ENCODE peak calls at places on chromosomes 16 and 17, in four cellular contexts. A, Z, U and O are unnamed samples.

GRCh38 chr16:5075637-5076036 is 4.0 kb downstream of the ALG1 start:
- DNase-seq in Z (no peak), A (no peak), U (no peak), O (no peak)

GRCh38 chr17:18960803-18961511 is 9.0 kb downstream of the SLC5A10 start:
- DNase-seq in Z (peak), A (peak), U (peak), O (peak)

GRCh38 chr16:4373909-4374742 is 2.5 kb downstream of the VASN start:
- DNase-seq in A (peak), U (no peak), Z (peak), O (peak)

GRCh38 chr17:6526362-6527152 is 29.8 kb downstream of the PITPNM3 start:
- DNase-seq in U (no peak), Z (no peak), A (peak), O (no peak)

GRCh38 chr16:30926937-30927788 is 3.8 kb downstream of the FBXL19 start:
- DNase-seq in U (no peak), Z (no peak), A (no peak), O (no peak)

GRCh38 chr16:67349172-67349571 is 22.6 kb downstream of the LRRC36 start:
- DNase-seq in A (peak), Z (no peak), U (peak), O (no peak)

GRCh38 chr16:82703156-82703555 is 76.4 kb downstream of the CDH13 start:
- DNase-seq in U (no peak), A (no peak), Z (no peak), O (no peak)

GRCh38 chr16:11256657-11257130 is 690 bp upstream of the SOCS1 start:
- DNase-seq in A (peak), U (peak), Z (no peak), O (peak)

GRCh38 chr17:5122586-5123342 is 6.9 kb downstream of the USP6 start:
- DNase-seq in A (peak), U (no peak), Z (peak), O (no peak)

GRCh38 chr16:58413359-58413758 is 21.1 kb downstream of the GINS3 start:
- DNase-seq in A (no peak), Z (no peak), U (no peak), O (no peak)

GRCh38 chr17:3965123-3965800 is 1.0 kb upstream of the ATP2A3 start:
- DNase-seq in U (peak), Z (peak), A (peak), O (peak)

GRCh38 chr16:79451196-79451816 is 149.2 kb downstream of the MAF start:
- DNase-seq in A (no peak), Z (no peak), U (no peak), O (no peak)

GRCh38 chr17:77096570-77097214 is 44.1 kb upstream of the SEC14L1 start:
- DNase-seq in U (peak), A (peak), Z (no peak), O (no peak)

GRCh38 chr16:70380205-70380918 is 33.7 kb downstream of the DDX19A start:
- DNase-seq in Z (peak), U (peak), A (peak), O (peak)

GRCh38 chr16:47705268-47705667 is 244.1 kb downstream of the PHKB start:
- DNase-seq in A (no peak), U (no peak), Z (no peak), O (no peak)

GRCh38 chr17:66347661-66348604 is 45.5 kb downstream of the PRKCA start:
- DNase-seq in Z (peak), U (peak), A (peak), O (no peak)

GRCh38 chr16:14193316-14193871 is 122.3 kb downstream of the MRTFB start:
- DNase-seq in A (no peak), U (no peak), Z (no peak), O (no peak)

GRCh38 chr16:1788708-1789100 is 4.8 kb downstream of the IGFALS start:
- DNase-seq in A (no peak), Z (no peak), U (no peak), O (no peak)

GRCh38 chr17:6677946-6678345 is 26.4 kb downstream of the C17orf100 start:
- DNase-seq in U (no peak), A (no peak), Z (no peak), O (no peak)

GRCh38 chr16:89741342-89742014 is 20.1 kb downstream of the ZNF276 start:
- DNase-seq in Z (no peak), U (no peak), A (no peak), O (no peak)

GRCh38 chr16:81823111-81823510 is 44.0 kb downstream of the PLCG2 start:
- DNase-seq in A (no peak), U (no peak), Z (peak), O (peak)

GRCh38 chr17:2212328-2212981 is 91.1 kb downstream of the SMG6 start:
- DNase-seq in A (peak), Z (no peak), U (no peak), O (peak)

GRCh38 chr16:4179020-4179419 is 62.8 kb upstream of the ADCY9 start:
- DNase-seq in A (peak), Z (no peak), U (peak), O (peak)

GRCh38 chr17:37490638-37491614 is 1.2 kb downstream of the DUSP14 start:
- DNase-seq in A (peak), U (peak), Z (no peak), O (no peak)

GRCh38 chr16:55120408-55120807 is 189.7 kb downstream of the IRX5 start:
- DNase-seq in A (peak), U (peak), Z (no peak), O (no peak)

GRCh38 chr17:74736423-74737298 is at the start of gene RAB37:
- DNase-seq in U (peak), Z (peak), A (peak), O (peak)

GRCh38 chr17:42679001-42679491 is 2.3 kb upstream of the PLEKHH3 start:
- DNase-seq in A (peak), U (peak), Z (peak), O (no peak)

GRCh38 chr16:83715217-83715920 is 92.4 kb upstream of the HSBP1 start:
- DNase-seq in A (no peak), U (no peak), Z (no peak), O (no peak)

GRCh38 chr17:75531724-75532090 is 6.2 kb downstream of the LLGL2 start:
- DNase-seq in U (no peak), Z (no peak), A (no peak), O (no peak)

GRCh38 chr16:66427871-66428681 is 981 bp downstream of the BEAN1 start:
- DNase-seq in U (no peak), A (peak), Z (peak), O (no peak)

GRCh38 chr17:55567240-55568216 is 56.3 kb upstream of the SMIM36 start:
- DNase-seq in U (no peak), Z (no peak), A (no peak), O (peak)

GRCh38 chr16:4263504-4264436 is 9.1 kb downstream of the TFAP4 start:
- DNase-seq in Z (peak), U (peak), A (peak), O (peak)

GRCh38 chr17:44236444-44236991 is 17.0 kb upstream of the UBTF start:
- DNase-seq in Z (no peak), U (no peak), A (no peak), O (no peak)

GRCh38 chr16:67278773-67279295 is 498 bp upstream of the PLEKHG4 start:
- DNase-seq in Z (no peak), U (peak), A (peak), O (no peak)

GRCh38 chr17:44071198-44071520 is 624 bp downstream of the G6PC3 start:
- DNase-seq in A (no peak), U (no peak), Z (no peak), O (no peak)